ENCODE peak calls at places on chromosome 6, in nine cellular contexts. Q, Z, L, U, J, P, R, A and M are unnamed samples.

GRCh38 chr6:143449731-143450452 is 603 bp downstream of the ADAT2 start:
- DNase-seq in U (peak), R (peak), P (peak), L (no peak), Q (peak), Z (peak), A (peak), J (peak), M (peak)

GRCh38 chr6:47168176-47168575 is 126.0 kb upstream of the ADGRF1 start:
- DNase-seq in L (no peak), U (no peak), Z (no peak), R (peak), Q (no peak), J (no peak), P (peak), A (peak), M (no peak)

GRCh38 chr6:25005010-25005409 is 69.2 kb upstream of the RIPOR2 start:
- DNase-seq in U (no peak), J (no peak), R (no peak), P (no peak), Z (no peak), A (no peak), Q (no peak), L (no peak), M (no peak)

GRCh38 chr6:2782825-2783187 is 17.6 kb downstream of the WRNIP1 start:
- DNase-seq in R (no peak), J (no peak), Q (no peak), A (no peak), U (no peak), Z (no peak), P (no peak), L (no peak), M (no peak)

GRCh38 chr6:36443951-36444428 is 1.2 kb downstream of the KCTD20 start:
- DNase-seq in P (peak), Z (peak), R (no peak), J (no peak), L (no peak), Q (peak), A (peak), U (no peak), M (peak)

GRCh38 chr6:3294921-3295871 is 36.4 kb downstream of the PSMG4 start:
- DNase-seq in R (no peak), A (no peak), U (no peak), Q (no peak), L (no peak), Z (no peak), J (no peak), P (no peak), M (no peak)

GRCh38 chr6:166987930-166988329 is 11.3 kb upstream of the CEP43 start:
- DNase-seq in Z (no peak), J (no peak), U (no peak), R (no peak), Q (no peak), A (no peak), P (no peak), L (no peak), M (no peak)

GRCh38 chr6:21277601-21278043 is 315.9 kb upstream of the SOX4 start:
- DNase-seq in L (no peak), P (peak), Q (no peak), U (no peak), Z (no peak), R (no peak), J (no peak), A (no peak), M (no peak)

GRCh38 chr6:154343473-154344308 is 12.9 kb downstream of the IPCEF1 start:
- DNase-seq in U (no peak), Z (no peak), J (no peak), L (no peak), R (peak), P (peak), Q (no peak), A (peak), M (no peak)

GRCh38 chr6:21597706-21598273 is 4.2 kb downstream of the SOX4 start:
- DNase-seq in U (no peak), P (peak), J (no peak), Z (no peak), L (no peak), Q (peak), A (peak), R (peak), M (peak)

GRCh38 chr6:16759646-16760535 is 1.4 kb downstream of the ATXN1 start:
- DNase-seq in L (peak), U (peak), Q (peak), Z (peak), J (peak), A (peak), R (peak), P (peak), M (peak)

GRCh38 chr6:130324657-130325056 is 41.2 kb upstream of the TMEM200A start:
- DNase-seq in R (peak), A (peak), Q (no peak), L (no peak), U (no peak), Z (no peak), J (no peak), P (peak), M (no peak)

GRCh38 chr6:169188051-169188863 is 65.4 kb downstream of the THBS2 start:
- DNase-seq in J (no peak), Z (no peak), Q (no peak), L (peak), A (peak), R (peak), P (peak), U (no peak), M (no peak)

GRCh38 chr6:150247803-150248202 is 105.0 kb downstream of the PPP1R14C start:
- DNase-seq in U (no peak), L (no peak), A (no peak), Z (no peak), J (no peak), Q (no peak), P (no peak), R (no peak), M (no peak)

GRCh38 chr6:151351146-151351700 is 40.1 kb downstream of the ZBTB2 start:
- DNase-seq in P (no peak), Z (no peak), J (no peak), R (no peak), Q (no peak), A (no peak), U (no peak), L (no peak), M (no peak)

GRCh38 chr6:143581835-143582480 is 70.4 kb upstream of the FUCA2 start:
- DNase-seq in R (peak), L (no peak), P (peak), Z (no peak), U (no peak), J (no peak), A (peak), Q (no peak), M (no peak)

GRCh38 chr6:8574311-8574710 is 139.0 kb upstream of the SLC35B3 start:
- DNase-seq in L (no peak), P (no peak), Q (no peak), R (no peak), J (no peak), Z (no peak), U (no peak), A (no peak), M (no peak)

GRCh38 chr6:8006208-8006607 is 58.0 kb downstream of the BLOC1S5 start:
- DNase-seq in P (peak), A (peak), R (peak), J (no peak), U (no peak), Z (peak), L (no peak), Q (peak), M (peak)

GRCh38 chr6:51559059-51559458 is 528.4 kb downstream of the PKHD1 start:
- DNase-seq in Z (no peak), L (no peak), P (peak), R (no peak), Q (no peak), U (no peak), J (no peak), A (no peak), M (no peak)

GRCh38 chr6:70398783-70399730 is 14.3 kb upstream of the FAM135A start:
- DNase-seq in Z (no peak), Q (no peak), P (peak), U (no peak), J (no peak), L (peak), R (peak), A (peak), M (no peak)

GRCh38 chr6:17703256-17703694 is 3.5 kb downstream of the NUP153 start:
- DNase-seq in J (no peak), U (no peak), P (peak), A (peak), Q (peak), Z (no peak), R (peak), L (no peak), M (no peak)

GRCh38 chr6:48476257-48476656 is 365.3 kb upstream of the PTCHD4 start:
- DNase-seq in J (no peak), R (no peak), U (no peak), Q (no peak), L (no peak), Z (no peak), P (peak), A (peak), M (no peak)

GRCh38 chr6:166683477-166683876 is 56.4 kb upstream of the RPS6KA2 start:
- DNase-seq in Z (no peak), A (peak), Q (no peak), U (no peak), R (peak), L (no peak), P (peak), J (no peak), M (no peak)

GRCh38 chr6:124881898-124882579 is 80.2 kb upstream of the RNF217 start:
- DNase-seq in U (no peak), R (peak), A (peak), P (peak), J (no peak), Z (no peak), Q (no peak), L (no peak), M (no peak)

GRCh38 chr6:170067923-170068360 is 222.9 kb downstream of the DLL1 start:
- DNase-seq in Q (no peak), U (no peak), Z (no peak), P (no peak), R (no peak), A (no peak), L (peak), J (no peak), M (no peak)

GRCh38 chr6:27593861-27594260 is 121.0 kb upstream of the ZNF184 start:
- DNase-seq in J (no peak), P (no peak), R (no peak), U (no peak), Z (no peak), L (no peak), Q (no peak), A (no peak), M (no peak)

GRCh38 chr6:70124882-70125535 is 177.9 kb downstream of the COL9A1 start:
- DNase-seq in L (no peak), Z (no peak), J (no peak), U (no peak), P (peak), R (peak), Q (no peak), A (peak), M (no peak)

GRCh38 chr6:94071835-94072234 is 652.5 kb upstream of the EPHA7 start:
- DNase-seq in Z (no peak), U (no peak), A (peak), Q (no peak), L (no peak), P (no peak), R (no peak), J (no peak), M (no peak)

GRCh38 chr6:35216412-35216732 is 2.6 kb downstream of the SCUBE3 start:
- DNase-seq in L (no peak), Z (no peak), Q (no peak), A (no peak), U (no peak), P (no peak), J (no peak), R (no peak), M (no peak)